ENCODE peak calls at places on chromosomes 16 and 17, in nine cellular contexts. One of them, this sample, is unnamed.

GRCh38 chr16:14369734-14370598 is 260.1 kb downstream of the PARN start:
- DNase-seq in ovary: peak; percentile 54
- DNase-seq in esophagus squamous epithelium: no peak
- DNase-seq in transverse colon: no peak
- DNase-seq in CD4-positive, CD25-positive, alpha-beta regulatory T cell: peak; percentile 5
- DNase-seq in fibroblast of pulmonary artery: no peak
- DNase-seq in thoracic aorta: no peak
- DNase-seq in lower leg skin: peak; percentile 49
- DNase-seq in GM12864: no peak
- DNase-seq in this sample: no peak

GRCh38 chr17:61303334-61304096 is 96.1 kb upstream of the TBX2 start:
- DNase-seq in ovary: no peak
- DNase-seq in esophagus squamous epithelium: no peak
- DNase-seq in transverse colon: no peak
- DNase-seq in CD4-positive, CD25-positive, alpha-beta regulatory T cell: no peak
- DNase-seq in fibroblast of pulmonary artery: no peak
- DNase-seq in thoracic aorta: no peak
- DNase-seq in lower leg skin: no peak
- DNase-seq in GM12864: no peak
- DNase-seq in this sample: no peak

GRCh38 chr17:82603981-82604448 is 44.2 kb downstream of the WDR45B start:
- DNase-seq in ovary: no peak
- DNase-seq in esophagus squamous epithelium: no peak
- DNase-seq in transverse colon: peak; percentile 74
- DNase-seq in CD4-positive, CD25-positive, alpha-beta regulatory T cell: peak; percentile 83
- DNase-seq in fibroblast of pulmonary artery: no peak
- DNase-seq in thoracic aorta: no peak
- DNase-seq in lower leg skin: peak; percentile 83
- DNase-seq in GM12864: no peak
- DNase-seq in this sample: no peak

GRCh38 chr17:17447264-17447663 is 29.5 kb upstream of the MED9 start:
- DNase-seq in ovary: no peak
- DNase-seq in esophagus squamous epithelium: no peak
- DNase-seq in transverse colon: no peak
- DNase-seq in CD4-positive, CD25-positive, alpha-beta regulatory T cell: no peak
- DNase-seq in fibroblast of pulmonary artery: no peak
- DNase-seq in thoracic aorta: no peak
- DNase-seq in lower leg skin: peak; percentile 41
- DNase-seq in GM12864: no peak
- DNase-seq in this sample: no peak

GRCh38 chr16:84482951-84483881 is 21.2 kb downstream of the MEAK7 start:
- DNase-seq in ovary: no peak
- DNase-seq in esophagus squamous epithelium: no peak
- DNase-seq in transverse colon: no peak
- DNase-seq in CD4-positive, CD25-positive, alpha-beta regulatory T cell: no peak
- DNase-seq in fibroblast of pulmonary artery: no peak
- DNase-seq in thoracic aorta: no peak
- DNase-seq in lower leg skin: no peak
- DNase-seq in GM12864: no peak
- DNase-seq in this sample: no peak

GRCh38 chr17:75404739-75405364 is 626 bp downstream of the GRB2 start:
- DNase-seq in ovary: peak; percentile 33
- DNase-seq in esophagus squamous epithelium: no peak
- DNase-seq in transverse colon: peak; percentile 53
- DNase-seq in CD4-positive, CD25-positive, alpha-beta regulatory T cell: peak; percentile 64
- DNase-seq in fibroblast of pulmonary artery: peak; percentile 33
- DNase-seq in thoracic aorta: no peak
- DNase-seq in lower leg skin: no peak
- DNase-seq in GM12864: no peak
- DNase-seq in this sample: peak; percentile 44

GRCh38 chr17:35046740-35047283 is 16.7 kb downstream of the RFFL start:
- DNase-seq in ovary: no peak
- DNase-seq in esophagus squamous epithelium: no peak
- DNase-seq in transverse colon: no peak
- DNase-seq in CD4-positive, CD25-positive, alpha-beta regulatory T cell: peak; percentile 87
- DNase-seq in fibroblast of pulmonary artery: peak; percentile 71
- DNase-seq in thoracic aorta: no peak
- DNase-seq in lower leg skin: no peak
- DNase-seq in GM12864: peak; percentile 67
- DNase-seq in this sample: no peak

GRCh38 chr17:79444226-79444625 is 166.6 kb downstream of the RBFOX3 start:
- DNase-seq in ovary: no peak
- DNase-seq in esophagus squamous epithelium: no peak
- DNase-seq in transverse colon: no peak
- DNase-seq in CD4-positive, CD25-positive, alpha-beta regulatory T cell: no peak
- DNase-seq in fibroblast of pulmonary artery: no peak
- DNase-seq in thoracic aorta: no peak
- DNase-seq in lower leg skin: no peak
- DNase-seq in GM12864: no peak
- DNase-seq in this sample: no peak

GRCh38 chr16:66604376-66605176 is at the start of gene CMTM3:
- DNase-seq in ovary: peak; percentile 66
- DNase-seq in esophagus squamous epithelium: no peak
- DNase-seq in transverse colon: peak; percentile 59
- DNase-seq in CD4-positive, CD25-positive, alpha-beta regulatory T cell: peak; percentile 75
- DNase-seq in fibroblast of pulmonary artery: peak; percentile 64
- DNase-seq in thoracic aorta: no peak
- DNase-seq in lower leg skin: no peak
- DNase-seq in GM12864: no peak
- DNase-seq in this sample: peak; percentile 54

GRCh38 chr17:68509151-68510057 is 2.8 kb upstream of the PRKAR1A start:
- DNase-seq in ovary: peak; percentile 44
- DNase-seq in esophagus squamous epithelium: no peak
- DNase-seq in transverse colon: peak; percentile 58
- DNase-seq in CD4-positive, CD25-positive, alpha-beta regulatory T cell: peak; percentile 49
- DNase-seq in fibroblast of pulmonary artery: no peak
- DNase-seq in thoracic aorta: no peak
- DNase-seq in lower leg skin: peak; percentile 43
- DNase-seq in GM12864: no peak
- DNase-seq in this sample: peak; percentile 21

GRCh38 chr16:65229191-65229662 is 107.4 kb upstream of the CDH11 start:
- DNase-seq in ovary: no peak
- DNase-seq in esophagus squamous epithelium: no peak
- DNase-seq in transverse colon: no peak
- DNase-seq in CD4-positive, CD25-positive, alpha-beta regulatory T cell: no peak
- DNase-seq in fibroblast of pulmonary artery: peak; percentile 14
- DNase-seq in thoracic aorta: no peak
- DNase-seq in lower leg skin: no peak
- DNase-seq in GM12864: no peak
- DNase-seq in this sample: no peak

GRCh38 chr16:81688182-81688581 is 90.9 kb upstream of the PLCG2 start:
- DNase-seq in ovary: no peak
- DNase-seq in esophagus squamous epithelium: no peak
- DNase-seq in transverse colon: no peak
- DNase-seq in CD4-positive, CD25-positive, alpha-beta regulatory T cell: peak; percentile 41
- DNase-seq in fibroblast of pulmonary artery: no peak
- DNase-seq in thoracic aorta: no peak
- DNase-seq in lower leg skin: no peak
- DNase-seq in GM12864: no peak
- DNase-seq in this sample: peak; percentile 78

GRCh38 chr16:524274-525011 is 3.1 kb upstream of the CAPN15 start:
- DNase-seq in ovary: no peak
- DNase-seq in esophagus squamous epithelium: no peak
- DNase-seq in transverse colon: no peak
- DNase-seq in CD4-positive, CD25-positive, alpha-beta regulatory T cell: no peak
- DNase-seq in fibroblast of pulmonary artery: no peak
- DNase-seq in thoracic aorta: no peak
- DNase-seq in lower leg skin: no peak
- DNase-seq in GM12864: no peak
- DNase-seq in this sample: no peak

GRCh38 chr16:68411086-68411485 is 37.2 kb downstream of the SMPD3 start:
- DNase-seq in ovary: no peak
- DNase-seq in esophagus squamous epithelium: no peak
- DNase-seq in transverse colon: no peak
- DNase-seq in CD4-positive, CD25-positive, alpha-beta regulatory T cell: no peak
- DNase-seq in fibroblast of pulmonary artery: no peak
- DNase-seq in thoracic aorta: no peak
- DNase-seq in lower leg skin: no peak
- DNase-seq in GM12864: no peak
- DNase-seq in this sample: no peak

GRCh38 chr17:81166033-81166472 is at the start of gene AATK:
- DNase-seq in ovary: no peak
- DNase-seq in esophagus squamous epithelium: no peak
- DNase-seq in transverse colon: no peak
- DNase-seq in CD4-positive, CD25-positive, alpha-beta regulatory T cell: no peak
- DNase-seq in fibroblast of pulmonary artery: no peak
- DNase-seq in thoracic aorta: no peak
- DNase-seq in lower leg skin: no peak
- DNase-seq in GM12864: no peak
- DNase-seq in this sample: no peak
- H3K4me3 ChIP-seq in ovary: no peak within 1 kb of the TSS
- H3K4me3 ChIP-seq in esophagus squamous epithelium: peak within 1 kb of the TSS; percentile 18
- H3K4me3 ChIP-seq in transverse colon: peak within 1 kb of the TSS; percentile 8
- H3K4me3 ChIP-seq in CD4-positive, CD25-positive, alpha-beta regulatory T cell: no peak within 1 kb of the TSS
- H3K4me3 ChIP-seq in fibroblast of pulmonary artery: no peak within 1 kb of the TSS
- H3K4me3 ChIP-seq in thoracic aorta: peak within 1 kb of the TSS; percentile 68
- H3K4me3 ChIP-seq in lower leg skin: no peak within 1 kb of the TSS
- H3K4me3 ChIP-seq in GM12864: no peak within 1 kb of the TSS
- H3K4me3 ChIP-seq in this sample: no peak within 1 kb of the TSS

GRCh38 chr16:2963611-2964415 is at the start of gene KREMEN2:
- DNase-seq in ovary: no peak
- DNase-seq in esophagus squamous epithelium: no peak
- DNase-seq in transverse colon: peak; percentile 21
- DNase-seq in CD4-positive, CD25-positive, alpha-beta regulatory T cell: no peak
- DNase-seq in fibroblast of pulmonary artery: no peak
- DNase-seq in thoracic aorta: no peak
- DNase-seq in lower leg skin: no peak
- DNase-seq in GM12864: no peak
- DNase-seq in this sample: no peak

GRCh38 chr16:2963074-2963610 is 933 bp upstream of the KREMEN2 start:
- DNase-seq in ovary: no peak
- DNase-seq in esophagus squamous epithelium: no peak
- DNase-seq in transverse colon: peak; percentile 8
- DNase-seq in CD4-positive, CD25-positive, alpha-beta regulatory T cell: no peak
- DNase-seq in fibroblast of pulmonary artery: no peak
- DNase-seq in thoracic aorta: no peak
- DNase-seq in lower leg skin: no peak
- DNase-seq in GM12864: no peak
- DNase-seq in this sample: no peak

GRCh38 chr16:2966043-2966802 is 2.1 kb downstream of the KREMEN2 start:
- DNase-seq in ovary: no peak
- DNase-seq in esophagus squamous epithelium: no peak
- DNase-seq in transverse colon: peak; percentile 8
- DNase-seq in CD4-positive, CD25-positive, alpha-beta regulatory T cell: no peak
- DNase-seq in fibroblast of pulmonary artery: no peak
- DNase-seq in thoracic aorta: no peak
- DNase-seq in lower leg skin: no peak
- DNase-seq in GM12864: no peak
- DNase-seq in this sample: no peak

GRCh38 chr16:2962334-2963073 is 1.6 kb upstream of the KREMEN2 start:
- DNase-seq in ovary: no peak
- DNase-seq in esophagus squamous epithelium: no peak
- DNase-seq in transverse colon: no peak
- DNase-seq in CD4-positive, CD25-positive, alpha-beta regulatory T cell: no peak
- DNase-seq in fibroblast of pulmonary artery: no peak
- DNase-seq in thoracic aorta: no peak
- DNase-seq in lower leg skin: no peak
- DNase-seq in GM12864: no peak
- DNase-seq in this sample: no peak

GRCh38 chr16:2964416-2965223 is 545 bp downstream of the KREMEN2 start:
- DNase-seq in ovary: no peak
- DNase-seq in esophagus squamous epithelium: no peak
- DNase-seq in transverse colon: peak; percentile 58
- DNase-seq in CD4-positive, CD25-positive, alpha-beta regulatory T cell: peak; percentile 59
- DNase-seq in fibroblast of pulmonary artery: no peak
- DNase-seq in thoracic aorta: no peak
- DNase-seq in lower leg skin: no peak
- DNase-seq in GM12864: no peak
- DNase-seq in this sample: peak; percentile 63
- H3K4me3 ChIP-seq in ovary: no peak overlapping the region
- H3K4me3 ChIP-seq in esophagus squamous epithelium: peak overlapping the region; percentile 28
- H3K4me3 ChIP-seq in transverse colon: no peak overlapping the region
- H3K4me3 ChIP-seq in CD4-positive, CD25-positive, alpha-beta regulatory T cell: no peak overlapping the region
- H3K4me3 ChIP-seq in fibroblast of pulmonary artery: no peak overlapping the region
- H3K4me3 ChIP-seq in thoracic aorta: peak overlapping the region; percentile 58
- H3K4me3 ChIP-seq in lower leg skin: no peak overlapping the region
- H3K4me3 ChIP-seq in GM12864: peak overlapping the region; percentile 31
- H3K4me3 ChIP-seq in this sample: peak overlapping the region; percentile 45

DNA sequence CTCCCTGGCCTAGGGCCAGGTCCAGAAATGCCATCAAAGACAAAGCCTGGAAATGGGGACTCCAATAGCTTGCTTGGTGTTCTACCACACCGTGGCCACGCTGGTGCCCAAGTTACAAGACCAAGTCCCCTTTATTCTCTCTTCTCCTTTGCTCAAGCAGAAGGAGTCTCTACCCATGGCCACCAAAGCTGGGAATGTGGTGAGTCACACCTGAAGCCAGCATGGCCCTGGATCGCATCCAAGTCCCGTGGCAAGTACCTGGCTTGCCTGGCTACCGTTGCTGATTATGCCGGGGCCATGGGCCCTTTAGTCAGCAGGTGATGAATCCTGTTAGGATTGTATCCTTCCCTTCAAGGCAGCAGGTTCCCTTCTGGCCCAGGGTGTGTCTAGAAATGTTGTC is 260.0 kb downstream of the HAPSTR1 start:
- DNase-seq in ovary: no peak
- DNase-seq in esophagus squamous epithelium: no peak
- DNase-seq in transverse colon: peak; percentile 45
- DNase-seq in CD4-positive, CD25-positive, alpha-beta regulatory T cell: no peak
- DNase-seq in fibroblast of pulmonary artery: no peak
- DNase-seq in thoracic aorta: no peak
- DNase-seq in lower leg skin: no peak
- DNase-seq in GM12864: no peak
- DNase-seq in this sample: no peak
- H3K4me3 ChIP-seq in ovary: no peak overlapping the region
- H3K4me3 ChIP-seq in esophagus squamous epithelium: no peak overlapping the region
- H3K4me3 ChIP-seq in transverse colon: no peak overlapping the region
- H3K4me3 ChIP-seq in CD4-positive, CD25-positive, alpha-beta regulatory T cell: no peak overlapping the region
- H3K4me3 ChIP-seq in fibroblast of pulmonary artery: no peak overlapping the region
- H3K4me3 ChIP-seq in thoracic aorta: no peak overlapping the region
- H3K4me3 ChIP-seq in lower leg skin: no peak overlapping the region
- H3K4me3 ChIP-seq in GM12864: no peak overlapping the region
- H3K4me3 ChIP-seq in this sample: no peak overlapping the region

GRCh38 chr16:56450275-56450889 is 750 bp downstream of the NUDT21 start:
- DNase-seq in ovary: no peak
- DNase-seq in esophagus squamous epithelium: no peak
- DNase-seq in transverse colon: no peak
- DNase-seq in CD4-positive, CD25-positive, alpha-beta regulatory T cell: peak; percentile 25
- DNase-seq in fibroblast of pulmonary artery: peak; percentile 8
- DNase-seq in thoracic aorta: no peak
- DNase-seq in lower leg skin: no peak
- DNase-seq in GM12864: no peak
- DNase-seq in this sample: no peak

GRCh38 chr16:56448005-56448404 is 3.1 kb downstream of the NUDT21 start:
- DNase-seq in ovary: no peak
- DNase-seq in esophagus squamous epithelium: no peak
- DNase-seq in transverse colon: no peak
- DNase-seq in CD4-positive, CD25-positive, alpha-beta regulatory T cell: no peak
- DNase-seq in fibroblast of pulmonary artery: no peak
- DNase-seq in thoracic aorta: no peak
- DNase-seq in lower leg skin: no peak
- DNase-seq in GM12864: no peak
- DNase-seq in this sample: no peak

GRCh38 chr16:56450901-56451752 is at the start of the genes NUDT21 and OGFOD1:
- DNase-seq in ovary: peak; percentile 90
- DNase-seq in esophagus squamous epithelium: peak; percentile 77
- DNase-seq in transverse colon: peak; percentile 95
- DNase-seq in CD4-positive, CD25-positive, alpha-beta regulatory T cell: peak; percentile 98
- DNase-seq in fibroblast of pulmonary artery: peak; percentile 98
- DNase-seq in thoracic aorta: peak; percentile 90
- DNase-seq in lower leg skin: peak; percentile 96
- DNase-seq in GM12864: peak; percentile 94
- DNase-seq in this sample: peak; percentile 97

GRCh38 chr16:56457927-56458470 is 6.6 kb downstream of the OGFOD1 start:
- DNase-seq in ovary: no peak
- DNase-seq in esophagus squamous epithelium: no peak
- DNase-seq in transverse colon: no peak
- DNase-seq in CD4-positive, CD25-positive, alpha-beta regulatory T cell: no peak
- DNase-seq in fibroblast of pulmonary artery: no peak
- DNase-seq in thoracic aorta: no peak
- DNase-seq in lower leg skin: no peak
- DNase-seq in GM12864: no peak
- DNase-seq in this sample: no peak

GRCh38 chr16:56451753-56452689 is 667 bp downstream of the OGFOD1 start:
- DNase-seq in ovary: no peak
- DNase-seq in esophagus squamous epithelium: no peak
- DNase-seq in transverse colon: peak; percentile 26
- DNase-seq in CD4-positive, CD25-positive, alpha-beta regulatory T cell: peak; percentile 19
- DNase-seq in fibroblast of pulmonary artery: peak; percentile 31
- DNase-seq in thoracic aorta: peak; percentile 15
- DNase-seq in lower leg skin: no peak
- DNase-seq in GM12864: no peak
- DNase-seq in this sample: no peak
- H3K4me3 ChIP-seq in ovary: peak overlapping the region; percentile 62
- H3K4me3 ChIP-seq in esophagus squamous epithelium: peak overlapping the region; percentile 84
- H3K4me3 ChIP-seq in transverse colon: peak overlapping the region; percentile 58
- H3K4me3 ChIP-seq in CD4-positive, CD25-positive, alpha-beta regulatory T cell: peak overlapping the region; percentile 98
- H3K4me3 ChIP-seq in fibroblast of pulmonary artery: peak overlapping the region; percentile 89
- H3K4me3 ChIP-seq in thoracic aorta: peak overlapping the region; percentile 90
- H3K4me3 ChIP-seq in lower leg skin: peak overlapping the region; percentile 60
- H3K4me3 ChIP-seq in GM12864: peak overlapping the region; percentile 70
- H3K4me3 ChIP-seq in this sample: peak overlapping the region; percentile 76